ENCODE peak calls at places on chromosomes 12 and 14, in four cellular contexts. One of them, this sample, is unnamed.
A peak's percentile ranks its signal among the peaks of the same experiment; 100 is the strongest.

GRCh38 chr14:70906785-70907171 is 481 bp upstream of the PCNX1 start:
- DNase-seq in IMR-90: no peak
- DNase-seq in endothelial cell: no peak
- DNase-seq in CD14-positive monocyte: no peak
- DNase-seq in this sample: no peak

GRCh38 chr14:100858838-100859220 is 32.9 kb downstream of the MEG3 start:
- DNase-seq in IMR-90: no peak
- DNase-seq in endothelial cell: no peak
- DNase-seq in CD14-positive monocyte: no peak
- DNase-seq in this sample: no peak

GRCh38 chr12:8996682-8997405 is 7.5 kb downstream of the KLRG1 start:
- DNase-seq in IMR-90: peak; percentile 49
- DNase-seq in endothelial cell: no peak
- DNase-seq in CD14-positive monocyte: no peak
- DNase-seq in this sample: no peak

GRCh38 chr14:99821519-99822165 is 28.4 kb downstream of the EML1 start:
- DNase-seq in IMR-90: peak; percentile 85
- DNase-seq in endothelial cell: no peak
- DNase-seq in CD14-positive monocyte: no peak
- DNase-seq in this sample: no peak

GRCh38 chr12:110846615-110847566 is at the start of gene CCDC63:
- DNase-seq in IMR-90: no peak
- DNase-seq in endothelial cell: peak; percentile 76
- DNase-seq in CD14-positive monocyte: peak; percentile 60
- DNase-seq in this sample: peak; percentile 49

GRCh38 chr12:113021500-113021899 is 35.0 kb upstream of the DTX1 start:
- DNase-seq in IMR-90: no peak
- DNase-seq in endothelial cell: no peak
- DNase-seq in CD14-positive monocyte: no peak
- DNase-seq in this sample: no peak

GRCh38 chr14:22540811-22541360 is 48.1 kb downstream of the DAD1 start:
- DNase-seq in IMR-90: no peak
- DNase-seq in endothelial cell: no peak
- DNase-seq in CD14-positive monocyte: no peak
- DNase-seq in this sample: no peak

GRCh38 chr14:70888151-70888499 is 19.1 kb upstream of the PCNX1 start:
- DNase-seq in IMR-90: no peak
- DNase-seq in endothelial cell: no peak
- DNase-seq in CD14-positive monocyte: no peak
- DNase-seq in this sample: no peak

GRCh38 chr14:104786091-104786586 is 9.4 kb downstream of the AKT1 start:
- DNase-seq in IMR-90: no peak
- DNase-seq in endothelial cell: no peak
- DNase-seq in CD14-positive monocyte: no peak
- DNase-seq in this sample: no peak

GRCh38 chr14:49051328-49052060 is 534.7 kb downstream of the RPS29 start:
- DNase-seq in IMR-90: peak; percentile 86
- DNase-seq in endothelial cell: no peak
- DNase-seq in CD14-positive monocyte: no peak
- DNase-seq in this sample: peak; percentile 63

GRCh38 chr12:93167841-93168492 is 209.8 kb upstream of the NUDT4 start:
- DNase-seq in IMR-90: no peak
- DNase-seq in endothelial cell: no peak
- DNase-seq in CD14-positive monocyte: no peak
- DNase-seq in this sample: no peak

GRCh38 chr12:64566122-64566521 is 44.2 kb upstream of the RASSF3 start:
- DNase-seq in IMR-90: peak; percentile 47
- DNase-seq in endothelial cell: no peak
- DNase-seq in CD14-positive monocyte: no peak
- DNase-seq in this sample: no peak

GRCh38 chr14:102957222-102957621 is 34.8 kb downstream of the AMN start:
- DNase-seq in IMR-90: peak; percentile 57
- DNase-seq in endothelial cell: no peak
- DNase-seq in CD14-positive monocyte: no peak
- DNase-seq in this sample: no peak

GRCh38 chr12:104164635-104165034 is 26.6 kb upstream of the NFYB start:
- DNase-seq in IMR-90: no peak
- DNase-seq in endothelial cell: no peak
- DNase-seq in CD14-positive monocyte: no peak
- DNase-seq in this sample: no peak

GRCh38 chr14:34029921-34030334 is 79.1 kb upstream of the EGLN3 start:
- DNase-seq in IMR-90: no peak
- DNase-seq in endothelial cell: no peak
- DNase-seq in CD14-positive monocyte: no peak
- DNase-seq in this sample: peak; percentile 56

GRCh38 chr12:121602766-121603165 is 21.9 kb upstream of the KDM2B start:
- DNase-seq in IMR-90: no peak
- DNase-seq in endothelial cell: no peak
- DNase-seq in CD14-positive monocyte: no peak
- DNase-seq in this sample: no peak

GRCh38 chr12:47397664-47398281 is 308.1 kb downstream of the RPAP3 start:
- DNase-seq in IMR-90: peak; percentile 76
- DNase-seq in endothelial cell: no peak
- DNase-seq in CD14-positive monocyte: no peak
- DNase-seq in this sample: no peak

GRCh38 chr12:81022531-81022930 is 55.3 kb upstream of the ACSS3 start:
- DNase-seq in IMR-90: no peak
- DNase-seq in endothelial cell: no peak
- DNase-seq in CD14-positive monocyte: no peak
- DNase-seq in this sample: no peak

GRCh38 chr12:9888665-9889273 is 7.5 kb downstream of the KLRF2 start:
- DNase-seq in IMR-90: no peak
- DNase-seq in endothelial cell: no peak
- DNase-seq in CD14-positive monocyte: no peak
- DNase-seq in this sample: no peak

GRCh38 chr12:109720152-109720855 is 6.7 kb downstream of the FAM222A start:
- DNase-seq in IMR-90: no peak
- DNase-seq in endothelial cell: no peak
- DNase-seq in CD14-positive monocyte: no peak
- DNase-seq in this sample: no peak

GRCh38 chr14:67856806-67857205 is 37.2 kb downstream of the RAD51B start:
- DNase-seq in IMR-90: peak; percentile 24
- DNase-seq in endothelial cell: no peak
- DNase-seq in CD14-positive monocyte: no peak
- DNase-seq in this sample: no peak

GRCh38 chr12:22533155-22533554 is 11.2 kb downstream of the C2CD5 start:
- DNase-seq in IMR-90: no peak
- DNase-seq in endothelial cell: no peak
- DNase-seq in CD14-positive monocyte: no peak
- DNase-seq in this sample: no peak

GRCh38 chr12:12182926-12183325 is 83.9 kb downstream of the LRP6 start:
- DNase-seq in IMR-90: peak; percentile 86
- DNase-seq in endothelial cell: no peak
- DNase-seq in CD14-positive monocyte: no peak
- DNase-seq in this sample: no peak

GRCh38 chr12:111558107-111558376 is 41.1 kb downstream of the ATXN2 start:
- DNase-seq in IMR-90: no peak
- DNase-seq in endothelial cell: no peak
- DNase-seq in CD14-positive monocyte: no peak
- DNase-seq in this sample: no peak

GRCh38 chr14:21098134-21098891 is at the start of gene ZNF219:
- DNase-seq in IMR-90: peak; percentile 27
- DNase-seq in endothelial cell: peak; percentile 48
- DNase-seq in CD14-positive monocyte: no peak
- DNase-seq in this sample: peak; percentile 81

GRCh38 chr14:94124582-94125377 is 4.6 kb downstream of the IFI27L2 start:
- DNase-seq in IMR-90: no peak
- DNase-seq in endothelial cell: no peak
- DNase-seq in CD14-positive monocyte: no peak
- DNase-seq in this sample: no peak

GRCh38 chr12:96445743-96446655 is 43.4 kb upstream of the CFAP54 start:
- DNase-seq in IMR-90: peak; percentile 99
- DNase-seq in endothelial cell: peak; percentile 54
- DNase-seq in CD14-positive monocyte: no peak
- DNase-seq in this sample: no peak

GRCh38 chr12:98416845-98417244 is 98.5 kb upstream of the TMPO start:
- DNase-seq in IMR-90: peak; percentile 57
- DNase-seq in endothelial cell: no peak
- DNase-seq in CD14-positive monocyte: no peak
- DNase-seq in this sample: no peak

GRCh38 chr12:12898136-12898712 is 6.9 kb downstream of the GPRC5A start:
- DNase-seq in IMR-90: no peak
- DNase-seq in endothelial cell: no peak
- DNase-seq in CD14-positive monocyte: no peak
- DNase-seq in this sample: no peak

GRCh38 chr12:54879132-54879531 is 24.8 kb downstream of the MUCL1 start:
- DNase-seq in IMR-90: peak; percentile 25
- DNase-seq in endothelial cell: no peak
- DNase-seq in CD14-positive monocyte: no peak
- DNase-seq in this sample: no peak

GRCh38 chr12:71857657-71858056 is 18.1 kb downstream of the TBC1D15 start:
- DNase-seq in IMR-90: no peak
- DNase-seq in endothelial cell: no peak
- DNase-seq in CD14-positive monocyte: no peak
- DNase-seq in this sample: no peak

GRCh38 chr14:106277503-106277902 is 751.1 kb downstream of the TMEM121 start:
- DNase-seq in IMR-90: no peak
- DNase-seq in endothelial cell: no peak
- DNase-seq in CD14-positive monocyte: no peak
- DNase-seq in this sample: no peak

GRCh38 chr12:123512838-123513665 is 20.5 kb downstream of the RILPL1 start:
- DNase-seq in IMR-90: no peak
- DNase-seq in endothelial cell: no peak
- DNase-seq in CD14-positive monocyte: no peak
- DNase-seq in this sample: no peak

GRCh38 chr12:115771601-115772000 is 505.9 kb downstream of the MED13L start:
- DNase-seq in IMR-90: no peak
- DNase-seq in endothelial cell: no peak
- DNase-seq in CD14-positive monocyte: no peak
- DNase-seq in this sample: no peak

GRCh38 chr12:115767921-115768320 is 509.6 kb downstream of the MED13L start:
- DNase-seq in IMR-90: no peak
- DNase-seq in endothelial cell: no peak
- DNase-seq in CD14-positive monocyte: no peak
- DNase-seq in this sample: no peak

GRCh38 chr12:115770643-115771042 is 506.9 kb downstream of the MED13L start:
- DNase-seq in IMR-90: no peak
- DNase-seq in endothelial cell: no peak
- DNase-seq in CD14-positive monocyte: no peak
- DNase-seq in this sample: no peak

GRCh38 chr12:115774148-115774905 is 503.2 kb downstream of the MED13L start:
- DNase-seq in IMR-90: no peak
- DNase-seq in endothelial cell: no peak
- DNase-seq in CD14-positive monocyte: no peak
- DNase-seq in this sample: peak; percentile 35

DNA sequence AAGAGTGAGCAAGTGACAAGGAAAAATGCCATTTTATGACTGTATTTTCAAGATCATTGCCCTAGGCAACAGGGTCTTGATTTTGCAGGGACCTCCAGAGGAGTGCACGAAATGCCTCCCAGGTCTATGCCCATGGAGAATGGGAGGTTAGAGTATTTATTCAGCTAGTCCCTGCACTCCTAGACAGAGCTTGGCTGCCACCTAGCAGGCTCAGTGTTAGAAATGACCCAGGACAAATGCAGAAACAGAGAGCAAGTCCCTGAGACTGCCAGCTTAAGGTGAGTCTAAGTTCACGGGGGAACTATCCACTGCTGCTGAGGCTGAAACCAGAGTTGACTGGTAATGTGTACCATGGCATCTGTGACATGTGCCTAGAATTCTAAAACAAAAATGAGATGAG is 506.4 kb downstream of the MED13L start:
- DNase-seq in IMR-90: no peak
- DNase-seq in endothelial cell: peak; percentile 4
- DNase-seq in CD14-positive monocyte: no peak
- DNase-seq in this sample: peak; percentile 25
- TF ChIP-seq CTCF in IMR-90: no peak
- TF ChIP-seq CTCF in endothelial cell: no peak
- TF ChIP-seq CTCF in CD14-positive monocyte: no peak
- TF ChIP-seq CTCF in this sample: peak; percentile 48

GRCh38 chr12:119241049-119241448 is 62.3 kb downstream of the HSPB8 start:
- DNase-seq in IMR-90: no peak
- DNase-seq in endothelial cell: no peak
- DNase-seq in CD14-positive monocyte: no peak
- DNase-seq in this sample: no peak
- TF ChIP-seq CTCF in IMR-90: no peak
- TF ChIP-seq CTCF in endothelial cell: no peak
- TF ChIP-seq CTCF in CD14-positive monocyte: no peak
- TF ChIP-seq CTCF in this sample: no peak

DNA sequence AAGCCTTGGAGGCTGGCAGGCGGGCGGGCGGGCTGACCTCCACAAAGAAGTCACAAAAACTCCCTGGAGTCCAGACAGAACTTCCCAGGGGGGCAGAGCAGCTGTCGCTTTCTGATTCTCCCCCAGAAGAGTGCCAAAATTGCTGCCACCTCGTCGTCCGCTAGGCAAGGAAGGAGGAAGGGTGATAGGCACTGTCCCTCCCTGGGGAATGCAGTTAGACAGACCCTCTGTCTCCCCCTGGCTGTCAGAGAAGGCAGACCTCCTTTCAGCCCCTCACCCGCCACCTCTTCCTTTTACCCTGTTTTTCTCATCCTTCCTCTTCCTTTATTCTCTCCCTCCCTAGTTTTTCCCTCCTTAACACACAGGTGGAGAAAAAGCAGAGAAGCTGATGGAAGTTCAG is 18.7 kb downstream of the GRIN2B start:
- DNase-seq in IMR-90: no peak
- DNase-seq in endothelial cell: no peak
- DNase-seq in CD14-positive monocyte: no peak
- DNase-seq in this sample: peak; percentile 22
- TF ChIP-seq CTCF in IMR-90: no peak
- TF ChIP-seq CTCF in endothelial cell: no peak
- TF ChIP-seq CTCF in CD14-positive monocyte: no peak
- TF ChIP-seq CTCF in this sample: peak; percentile 84

GRCh38 chr14:58367296-58367695 is 28.4 kb upstream of the TOMM20L start:
- DNase-seq in IMR-90: no peak
- DNase-seq in endothelial cell: no peak
- DNase-seq in CD14-positive monocyte: no peak
- DNase-seq in this sample: no peak

DNA sequence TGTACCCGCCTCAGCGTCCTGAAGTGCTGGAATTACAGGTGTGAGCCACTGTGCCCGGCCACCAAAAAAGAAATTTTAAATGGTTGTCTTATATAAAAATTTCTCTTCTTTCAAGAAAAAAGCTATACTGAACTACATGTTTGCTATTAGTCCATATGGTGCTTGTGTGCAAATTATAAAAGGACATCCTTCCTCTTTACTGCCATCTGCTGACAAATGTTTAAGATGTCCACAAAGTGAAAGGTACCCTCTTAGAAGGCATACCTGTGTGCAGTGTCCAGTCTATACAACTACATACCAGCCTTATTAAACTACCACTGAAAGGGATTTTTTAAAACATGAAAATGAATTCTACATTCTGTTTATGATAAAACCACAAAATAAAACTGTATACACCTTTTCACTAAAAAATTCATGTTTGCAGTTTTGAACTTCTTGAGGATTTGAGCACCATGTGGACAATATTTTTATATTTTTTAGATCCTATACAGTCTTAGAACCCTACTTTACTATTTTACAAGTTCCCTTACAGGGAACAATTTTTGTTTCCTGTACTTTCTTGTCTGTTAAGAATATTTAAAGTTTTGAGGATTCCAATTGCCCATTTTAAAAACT is 32.8 kb upstream of the TOMM20L start:
- DNase-seq in IMR-90: peak; percentile 17
- DNase-seq in endothelial cell: no peak
- DNase-seq in CD14-positive monocyte: no peak
- DNase-seq in this sample: no peak
- TF ChIP-seq CTCF in IMR-90: peak; percentile 21
- TF ChIP-seq CTCF in endothelial cell: no peak
- TF ChIP-seq CTCF in CD14-positive monocyte: no peak
- TF ChIP-seq CTCF in this sample: no peak